ENCODE peak calls at places on chromosomes 4 and X, in ten cellular contexts. One of them, this sample, is unnamed.

GRCh38 chr4:110184124-110184790 is 14.2 kb downstream of the ELOVL6 start:
- DNase-seq in astrocyte of the spinal cord: peak; percentile 67
- DNase-seq in tibial artery: no peak
- DNase-seq in AG04450: no peak
- DNase-seq in fibroblast of lung: peak; percentile 71
- DNase-seq in stomach: no peak
- DNase-seq in WERI-Rb-1: no peak
- DNase-seq in brain microvascular endothelial cell: no peak
- DNase-seq in IMR-90: no peak
- DNase-seq in lower leg skin: no peak
- DNase-seq in this sample: no peak

GRCh38 chrX:16469870-16470269 is 180.1 kb upstream of the S100G start:
- DNase-seq in fibroblast of lung: no peak
- DNase-seq in brain microvascular endothelial cell: no peak
- DNase-seq in lower leg skin: no peak
- DNase-seq in WERI-Rb-1: no peak
- DNase-seq in stomach: no peak
- DNase-seq in astrocyte of the spinal cord: no peak
- DNase-seq in AG04450: no peak
- DNase-seq in tibial artery: no peak
- DNase-seq in IMR-90: no peak
- DNase-seq in this sample: no peak

GRCh38 chr4:77263247-77263646 is 106.2 kb downstream of the CCNG2 start:
- DNase-seq in WERI-Rb-1: no peak
- DNase-seq in astrocyte of the spinal cord: no peak
- DNase-seq in fibroblast of lung: no peak
- DNase-seq in AG04450: no peak
- DNase-seq in stomach: no peak
- DNase-seq in brain microvascular endothelial cell: no peak
- DNase-seq in lower leg skin: no peak
- DNase-seq in tibial artery: no peak
- DNase-seq in IMR-90: peak; percentile 4
- DNase-seq in this sample: peak; percentile 23

GRCh38 chrX:47507204-47507878 is 24.3 kb upstream of the ZNF41 start:
- DNase-seq in astrocyte of the spinal cord: no peak
- DNase-seq in stomach: no peak
- DNase-seq in brain microvascular endothelial cell: no peak
- DNase-seq in tibial artery: no peak
- DNase-seq in IMR-90: no peak
- DNase-seq in WERI-Rb-1: no peak
- DNase-seq in lower leg skin: no peak
- DNase-seq in fibroblast of lung: no peak
- DNase-seq in AG04450: no peak
- DNase-seq in this sample: no peak

GRCh38 chrX:14948701-14949100 is 75.5 kb downstream of the MOSPD2 start:
- DNase-seq in astrocyte of the spinal cord: no peak
- DNase-seq in AG04450: no peak
- DNase-seq in brain microvascular endothelial cell: no peak
- DNase-seq in WERI-Rb-1: no peak
- DNase-seq in lower leg skin: no peak
- DNase-seq in tibial artery: no peak
- DNase-seq in fibroblast of lung: no peak
- DNase-seq in IMR-90: no peak
- DNase-seq in stomach: no peak
- DNase-seq in this sample: no peak

GRCh38 chr4:115671581-115671980 is 558.2 kb upstream of the NDST4 start:
- DNase-seq in astrocyte of the spinal cord: peak; percentile 8
- DNase-seq in stomach: no peak
- DNase-seq in lower leg skin: no peak
- DNase-seq in AG04450: no peak
- DNase-seq in WERI-Rb-1: no peak
- DNase-seq in brain microvascular endothelial cell: no peak
- DNase-seq in tibial artery: no peak
- DNase-seq in IMR-90: no peak
- DNase-seq in fibroblast of lung: no peak
- DNase-seq in this sample: no peak

GRCh38 chrX:72201836-72202536 is 20.4 kb downstream of the PIN4 start:
- DNase-seq in tibial artery: no peak
- DNase-seq in WERI-Rb-1: no peak
- DNase-seq in fibroblast of lung: peak; percentile 90
- DNase-seq in AG04450: peak; percentile 30
- DNase-seq in lower leg skin: no peak
- DNase-seq in stomach: no peak
- DNase-seq in astrocyte of the spinal cord: peak; percentile 83
- DNase-seq in brain microvascular endothelial cell: peak; percentile 75
- DNase-seq in IMR-90: peak; percentile 83
- DNase-seq in this sample: peak; percentile 73

GRCh38 chr4:181674315-181674714 is 568.9 kb upstream of the TENM3 start:
- DNase-seq in AG04450: no peak
- DNase-seq in lower leg skin: no peak
- DNase-seq in stomach: no peak
- DNase-seq in WERI-Rb-1: no peak
- DNase-seq in brain microvascular endothelial cell: no peak
- DNase-seq in fibroblast of lung: peak; percentile 83
- DNase-seq in astrocyte of the spinal cord: peak; percentile 50
- DNase-seq in IMR-90: peak; percentile 62
- DNase-seq in tibial artery: no peak
- DNase-seq in this sample: peak; percentile 39

GRCh38 chrX:50327235-50327634 is 122.7 kb downstream of the CCNB3 start:
- DNase-seq in stomach: no peak
- DNase-seq in tibial artery: no peak
- DNase-seq in lower leg skin: no peak
- DNase-seq in AG04450: no peak
- DNase-seq in brain microvascular endothelial cell: no peak
- DNase-seq in IMR-90: no peak
- DNase-seq in astrocyte of the spinal cord: no peak
- DNase-seq in fibroblast of lung: no peak
- DNase-seq in WERI-Rb-1: no peak
- DNase-seq in this sample: no peak

GRCh38 chr4:40375620-40376019 is 40.5 kb downstream of the CHRNA9 start:
- DNase-seq in stomach: no peak
- DNase-seq in tibial artery: no peak
- DNase-seq in lower leg skin: peak; percentile 20
- DNase-seq in astrocyte of the spinal cord: no peak
- DNase-seq in fibroblast of lung: no peak
- DNase-seq in WERI-Rb-1: no peak
- DNase-seq in brain microvascular endothelial cell: no peak
- DNase-seq in AG04450: no peak
- DNase-seq in IMR-90: no peak
- DNase-seq in this sample: no peak

GRCh38 chrX:45986971-45987370 is 558.2 kb downstream of the ZNF674 start:
- DNase-seq in brain microvascular endothelial cell: peak; percentile 19
- DNase-seq in stomach: no peak
- DNase-seq in IMR-90: no peak
- DNase-seq in WERI-Rb-1: no peak
- DNase-seq in AG04450: no peak
- DNase-seq in tibial artery: no peak
- DNase-seq in lower leg skin: no peak
- DNase-seq in fibroblast of lung: peak; percentile 11
- DNase-seq in astrocyte of the spinal cord: peak; percentile 2
- DNase-seq in this sample: peak; percentile 41

GRCh38 chr4:110510955-110511544 is 35.1 kb downstream of the ENPEP start:
- DNase-seq in lower leg skin: no peak
- DNase-seq in brain microvascular endothelial cell: no peak
- DNase-seq in WERI-Rb-1: no peak
- DNase-seq in stomach: no peak
- DNase-seq in tibial artery: no peak
- DNase-seq in AG04450: peak; percentile 26
- DNase-seq in IMR-90: peak; percentile 67
- DNase-seq in astrocyte of the spinal cord: peak; percentile 74
- DNase-seq in fibroblast of lung: peak; percentile 47
- DNase-seq in this sample: peak; percentile 74

DNA sequence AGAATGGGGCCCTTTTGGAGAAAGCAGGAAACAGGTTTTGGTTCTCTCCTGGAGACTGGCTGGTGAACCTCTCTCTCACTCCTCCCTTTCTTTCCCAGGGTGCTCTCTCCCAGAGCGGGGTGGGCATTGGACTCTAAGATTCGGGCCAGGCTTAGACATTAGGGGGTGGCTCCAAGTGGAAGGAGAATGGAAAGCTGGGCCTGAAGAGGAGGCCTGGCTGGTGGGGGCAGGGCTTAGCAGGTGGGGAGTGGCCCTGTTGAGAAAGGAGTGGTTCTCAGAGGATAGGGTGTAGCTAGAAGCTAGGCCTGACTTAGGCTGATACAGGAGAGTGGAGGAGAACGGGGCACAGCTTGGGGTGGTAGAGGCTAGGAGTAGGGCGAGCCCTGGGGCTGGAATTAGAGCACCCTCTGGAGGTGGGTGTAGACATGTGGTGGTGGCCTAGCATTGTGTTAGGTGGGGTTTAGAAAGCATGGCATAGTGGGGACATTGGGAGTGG is 5.7 kb downstream of the PLP2 start:
- DNase-seq in AG04450: no peak
- DNase-seq in lower leg skin: no peak
- DNase-seq in astrocyte of the spinal cord: no peak
- DNase-seq in IMR-90: no peak
- DNase-seq in stomach: no peak
- DNase-seq in tibial artery: no peak
- DNase-seq in WERI-Rb-1: peak; percentile 45
- DNase-seq in brain microvascular endothelial cell: no peak
- DNase-seq in fibroblast of lung: no peak
- DNase-seq in this sample: no peak
- TF ChIP-seq CTCF in AG04450: no peak
- TF ChIP-seq CTCF in lower leg skin: no peak
- TF ChIP-seq CTCF in astrocyte of the spinal cord: peak; percentile 9
- TF ChIP-seq CTCF in IMR-90: no peak
- TF ChIP-seq CTCF in stomach: no peak
- TF ChIP-seq CTCF in tibial artery: no peak
- TF ChIP-seq CTCF in WERI-Rb-1: no peak
- TF ChIP-seq CTCF in brain microvascular endothelial cell: peak; percentile 16
- TF ChIP-seq CTCF in fibroblast of lung: no peak
- TF ChIP-seq CTCF in this sample: no peak

GRCh38 chrX:140501940-140502468 is 2.9 kb downstream of the SOX3 start:
- DNase-seq in AG04450: no peak
- DNase-seq in astrocyte of the spinal cord: no peak
- DNase-seq in tibial artery: no peak
- DNase-seq in lower leg skin: no peak
- DNase-seq in fibroblast of lung: no peak
- DNase-seq in stomach: no peak
- DNase-seq in brain microvascular endothelial cell: no peak
- DNase-seq in WERI-Rb-1: no peak
- DNase-seq in IMR-90: no peak
- DNase-seq in this sample: no peak
- H3K4me3 ChIP-seq in AG04450: no peak overlapping the region
- H3K4me3 ChIP-seq in astrocyte of the spinal cord: no peak overlapping the region
- H3K4me3 ChIP-seq in tibial artery: no peak overlapping the region
- H3K4me3 ChIP-seq in lower leg skin: no peak overlapping the region
- H3K4me3 ChIP-seq in fibroblast of lung: no peak overlapping the region
- H3K4me3 ChIP-seq in stomach: no peak overlapping the region
- H3K4me3 ChIP-seq in brain microvascular endothelial cell: no peak overlapping the region
- H3K4me3 ChIP-seq in WERI-Rb-1: no peak overlapping the region
- H3K4me3 ChIP-seq in IMR-90: no peak overlapping the region
- H3K4me3 ChIP-seq in this sample: no peak overlapping the region

DNA sequence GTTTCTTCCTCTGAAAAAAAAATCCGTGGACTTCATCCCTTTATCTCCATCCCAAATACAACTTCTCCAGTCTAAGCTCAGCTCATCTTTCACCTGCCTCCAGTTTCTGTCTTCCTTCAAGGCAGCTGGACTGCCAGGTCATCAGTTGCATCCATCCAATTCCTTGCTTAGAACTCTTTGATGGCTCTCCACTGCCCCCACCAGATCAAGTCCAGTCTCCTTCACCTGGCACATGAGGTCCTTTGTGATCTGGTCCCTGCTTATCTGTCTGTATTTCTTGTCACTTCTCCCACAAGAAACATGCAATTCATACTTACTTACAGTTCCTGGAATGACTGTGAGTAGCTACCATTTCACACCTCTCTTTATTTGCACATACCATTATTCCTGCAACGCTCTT is 33.8 kb downstream of the OTUD6A start:
- DNase-seq in tibial artery: no peak
- DNase-seq in stomach: no peak
- DNase-seq in IMR-90: peak; percentile 25
- DNase-seq in WERI-Rb-1: peak; percentile 61
- DNase-seq in brain microvascular endothelial cell: peak; percentile 11
- DNase-seq in lower leg skin: no peak
- DNase-seq in AG04450: no peak
- DNase-seq in astrocyte of the spinal cord: no peak
- DNase-seq in fibroblast of lung: no peak
- DNase-seq in this sample: peak; percentile 29
- TF ChIP-seq CTCF in tibial artery: no peak
- TF ChIP-seq CTCF in stomach: no peak
- TF ChIP-seq CTCF in IMR-90: peak; percentile 29
- TF ChIP-seq CTCF in WERI-Rb-1: peak; percentile 66
- TF ChIP-seq CTCF in brain microvascular endothelial cell: peak; percentile 51
- TF ChIP-seq CTCF in lower leg skin: no peak
- TF ChIP-seq CTCF in AG04450: peak; percentile 18
- TF ChIP-seq CTCF in astrocyte of the spinal cord: peak; percentile 4
- TF ChIP-seq CTCF in fibroblast of lung: peak; percentile 31
- TF ChIP-seq CTCF in this sample: no peak

GRCh38 chr4:186699881-186700397 is 23.7 kb downstream of the FAT1 start:
- DNase-seq in stomach: no peak
- DNase-seq in brain microvascular endothelial cell: no peak
- DNase-seq in AG04450: no peak
- DNase-seq in astrocyte of the spinal cord: no peak
- DNase-seq in WERI-Rb-1: no peak
- DNase-seq in fibroblast of lung: no peak
- DNase-seq in tibial artery: peak; percentile 70
- DNase-seq in lower leg skin: no peak
- DNase-seq in IMR-90: no peak
- DNase-seq in this sample: no peak
- H3K4me3 ChIP-seq in stomach: no peak overlapping the region
- H3K4me3 ChIP-seq in brain microvascular endothelial cell: no peak overlapping the region
- H3K4me3 ChIP-seq in AG04450: no peak overlapping the region
- H3K4me3 ChIP-seq in astrocyte of the spinal cord: no peak overlapping the region
- H3K4me3 ChIP-seq in WERI-Rb-1: no peak overlapping the region
- H3K4me3 ChIP-seq in fibroblast of lung: no peak overlapping the region
- H3K4me3 ChIP-seq in tibial artery: no peak overlapping the region
- H3K4me3 ChIP-seq in lower leg skin: no peak overlapping the region
- H3K4me3 ChIP-seq in IMR-90: no peak overlapping the region
- H3K4me3 ChIP-seq in this sample: no peak overlapping the region

This sample was measured in foreskin fibroblast.